ENCODE peak calls at places on chromosomes 13 and 19, in ten cellular contexts. O, D, T, Z, M, P, E, Y, I and V are unnamed samples.

GRCh38 chr13:48660356-48661076 is 6.8 kb downstream of the CYSLTR2 start:
- DNase-seq in O (no peak), D (no peak), T (peak; percentile 79), Z (no peak), M (peak; percentile 27), P (no peak), E (no peak), Y (no peak), I (no peak), V (no peak)

GRCh38 chr19:23539499-23539898 is 144.2 kb upstream of the ZNF91 start:
- DNase-seq in O (no peak), D (no peak), T (no peak), Z (no peak), M (no peak), P (no peak), E (no peak), Y (no peak), I (no peak), V (no peak)

GRCh38 chr13:97426695-97427094 is 7.3 kb upstream of the RAP2A start:
- DNase-seq in O (no peak), D (no peak), T (no peak), Z (no peak), M (no peak), P (no peak), E (no peak), Y (no peak), I (no peak), V (no peak)

GRCh38 chr19:55099557-55100506 is 17.6 kb downstream of the PPP1R12C start:
- DNase-seq in O (no peak), D (no peak), T (no peak), Z (no peak), M (no peak), P (no peak), E (no peak), Y (peak; percentile 79), I (no peak), V (no peak)

GRCh38 chr19:56538254-56538760 is 441 bp upstream of the ZFP28 start:
- DNase-seq in O (peak; percentile 89), D (peak; percentile 93), T (peak; percentile 96), Z (peak; percentile 89), M (peak; percentile 3), P (peak; percentile 96), E (peak; percentile 88), Y (peak; percentile 95), I (peak; percentile 95), V (no peak)

GRCh38 chr13:81487151-81487550 is 1146.2 kb upstream of the SPRY2 start:
- DNase-seq in O (no peak), D (no peak), T (no peak), Z (no peak), M (no peak), P (no peak), E (no peak), Y (peak; percentile 86), I (peak; percentile 1), V (no peak)

GRCh38 chr19:28446511-28446910 is 766.4 kb downstream of the UQCRFS1 start:
- DNase-seq in O (no peak), D (no peak), T (no peak), Z (no peak), M (no peak), P (no peak), E (no peak), Y (peak; percentile 73), I (no peak), V (no peak)

GRCh38 chr13:104534847-104535246 is 1468.6 kb upstream of the SLC10A2 start:
- DNase-seq in O (no peak), D (no peak), T (no peak), Z (no peak), M (no peak), P (no peak), E (no peak), Y (peak; percentile 76), I (no peak), V (no peak)

GRCh38 chr19:15178629-15179308 is 22.0 kb downstream of the NOTCH3 start:
- DNase-seq in O (no peak), D (no peak), T (no peak), Z (no peak), M (no peak), P (no peak), E (no peak), Y (peak; percentile 80), I (no peak), V (no peak)

GRCh38 chr19:15173746-15174404 is 26.9 kb downstream of the NOTCH3 start:
- DNase-seq in O (no peak), D (no peak), T (no peak), Z (no peak), M (no peak), P (no peak), E (no peak), Y (peak; percentile 49), I (no peak), V (no peak)

GRCh38 chr19:15175609-15176008 is 25.2 kb downstream of the NOTCH3 start:
- DNase-seq in O (no peak), D (no peak), T (no peak), Z (no peak), M (no peak), P (no peak), E (no peak), Y (no peak), I (no peak), V (no peak)

GRCh38 chr19:15180451-15181390 is 20.1 kb downstream of the NOTCH3 start:
- DNase-seq in O (peak; percentile 51), D (no peak), T (no peak), Z (no peak), M (no peak), P (no peak), E (peak; percentile 70), Y (peak; percentile 80), I (no peak), V (no peak)

GRCh38 chr19:15177269-15178116 is 23.3 kb downstream of the NOTCH3 start:
- DNase-seq in O (peak; percentile 83), D (no peak), T (no peak), Z (peak; percentile 78), M (peak; percentile 4), P (peak; percentile 86), E (peak; percentile 88), Y (peak; percentile 92), I (peak; percentile 95), V (no peak)
- TF ChIP-seq POLR2AphosphoS5 in O (no peak), D (no peak), T (peak; percentile 58), Z (no peak), M (no peak), P (no peak), E (peak; percentile 72), Y (no peak), I (no peak), V (no peak)

DNA sequence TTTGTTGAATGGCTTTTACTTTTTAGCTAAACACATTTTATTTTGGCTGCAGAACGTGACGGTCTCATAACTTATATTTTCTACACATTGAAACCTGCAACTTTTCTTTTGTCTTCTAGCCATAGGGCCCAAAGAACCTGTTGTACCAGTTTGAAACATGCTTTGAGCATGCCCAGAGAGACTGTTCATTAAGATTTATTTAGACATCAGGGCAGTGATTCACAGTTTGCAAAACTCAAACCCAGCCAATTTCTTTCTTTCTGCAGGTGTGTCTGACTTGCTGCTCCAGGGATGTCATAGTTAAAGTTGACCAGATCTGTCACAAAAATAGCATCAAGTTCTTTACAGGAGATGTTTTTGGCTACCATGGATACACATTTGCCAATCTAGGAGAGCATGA is 22.0 kb downstream of the SAE1 start:
- DNase-seq in O (no peak), D (no peak), T (no peak), Z (no peak), M (no peak), P (no peak), E (no peak), Y (no peak), I (no peak), V (no peak)
- TF ChIP-seq POLR2AphosphoS5 in O (peak; percentile 45), D (no peak), T (peak; percentile 58), Z (no peak), M (no peak), P (peak; percentile 76), E (peak; percentile 28), Y (no peak), I (no peak), V (no peak)

GRCh38 chr19:31261651-31262331 is 87.4 kb downstream of the TSHZ3 start:
- DNase-seq in O (no peak), D (no peak), T (no peak), Z (no peak), M (no peak), P (no peak), E (peak; percentile 15), Y (no peak), I (no peak), V (no peak)

GRCh38 chr19:31258211-31259052 is 90.8 kb downstream of the TSHZ3 start:
- DNase-seq in O (no peak), D (no peak), T (peak; percentile 77), Z (no peak), M (no peak), P (no peak), E (peak; percentile 20), Y (peak; percentile 16), I (peak; percentile 3), V (no peak)

GRCh38 chr19:31262673-31263308 is 86.4 kb downstream of the TSHZ3 start:
- DNase-seq in O (no peak), D (no peak), T (no peak), Z (no peak), M (no peak), P (no peak), E (peak; percentile 17), Y (no peak), I (peak; percentile 26), V (no peak)

GRCh38 chr19:31261019-31261595 is 88.1 kb downstream of the TSHZ3 start:
- DNase-seq in O (no peak), D (no peak), T (peak; percentile 92), Z (no peak), M (no peak), P (no peak), E (peak; percentile 2), Y (no peak), I (peak; percentile 6), V (no peak)

DNA sequence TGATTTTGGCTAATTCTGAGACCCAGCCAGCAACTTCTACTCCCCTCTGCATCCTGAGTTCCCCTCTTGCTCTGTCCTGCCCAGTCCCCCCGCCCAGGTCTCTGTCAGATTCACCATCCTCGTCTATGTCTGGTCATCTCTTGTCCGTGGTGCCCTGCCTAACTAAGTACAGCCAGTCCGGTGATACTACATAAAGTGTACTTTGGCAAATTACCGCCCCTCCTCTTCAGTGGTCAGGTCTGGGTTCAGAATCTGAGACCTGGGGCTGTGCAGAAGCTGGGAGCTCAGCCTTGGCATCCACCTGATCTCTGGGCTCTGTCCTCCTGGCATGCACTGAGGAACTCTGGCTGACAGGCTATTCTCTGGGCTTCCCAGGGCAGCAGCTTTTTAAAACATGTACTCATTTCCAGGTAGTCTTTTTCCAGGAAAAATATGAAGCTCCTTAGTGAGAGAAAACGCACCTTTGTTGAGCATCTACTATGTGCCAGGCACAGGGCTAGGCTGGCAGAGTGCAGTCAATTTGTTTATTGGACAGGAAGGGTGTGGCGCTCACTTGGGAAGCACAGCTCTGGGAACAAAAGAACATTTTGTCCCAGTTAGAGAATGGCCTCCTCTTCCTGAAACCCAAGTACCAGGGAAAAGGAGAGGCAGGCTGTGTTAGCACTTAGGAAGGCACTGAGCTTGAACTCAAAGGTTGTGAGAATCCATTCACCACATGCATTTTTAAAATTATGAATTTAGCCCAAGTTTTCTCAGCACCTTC is 88.9 kb downstream of the TSHZ3 start:
- DNase-seq in O (no peak), D (no peak), T (peak; percentile 85), Z (no peak), M (no peak), P (no peak), E (peak; percentile 13), Y (no peak), I (peak; percentile 2), V (no peak)
- TF ChIP-seq POLR2AphosphoS5 in O (no peak), D (no peak), T (peak; percentile 20), Z (no peak), M (no peak), P (no peak), E (no peak), Y (no peak), I (no peak), V (no peak)

GRCh38 chr13:44818016-44818415 is 171.3 kb downstream of the NUFIP1 start:
- DNase-seq in O (no peak), D (no peak), T (no peak), Z (no peak), M (no peak), P (no peak), E (no peak), Y (no peak), I (no peak), V (no peak)

GRCh38 chr13:44816701-44817684 is 172.3 kb downstream of the NUFIP1 start:
- DNase-seq in O (no peak), D (no peak), T (no peak), Z (no peak), M (no peak), P (no peak), E (no peak), Y (no peak), I (no peak), V (no peak)

GRCh38 chr13:44819762-44820161 is 169.5 kb downstream of the NUFIP1 start:
- DNase-seq in O (no peak), D (no peak), T (no peak), Z (no peak), M (no peak), P (no peak), E (no peak), Y (no peak), I (no peak), V (no peak)

GRCh38 chr13:44818428-44818827 is 170.8 kb downstream of the NUFIP1 start:
- DNase-seq in O (no peak), D (no peak), T (no peak), Z (no peak), M (no peak), P (no peak), E (no peak), Y (peak; percentile 79), I (peak; percentile 69), V (no peak)

GRCh38 chr13:44819245-44819644 is 170.0 kb downstream of the NUFIP1 start:
- DNase-seq in O (no peak), D (no peak), T (no peak), Z (no peak), M (no peak), P (no peak), E (no peak), Y (no peak), I (no peak), V (peak; percentile 22)
- TF ChIP-seq POLR2AphosphoS5 in O (no peak), D (no peak), T (no peak), Z (no peak), M (no peak), P (no peak), E (peak; percentile 8), Y (no peak), I (no peak), V (no peak)